ENCODE peak calls at places on chromosomes 2 and 18, in seven cellular contexts. F is tibial nerve, R is HCT116, I is transverse colon, G is IMR-90, Y is heart left ventricle, C is HepG2. W is an unnamed sample. For H3K36me3, the result is how much of the 10 kb centered on the place peaks cover.

GRCh38 chr2:14634223-14634884 is 1.8 kb downstream of the LRATD1 start:
- DNase-seq in C (peak), Y (peak), G (peak), I (peak), R (no peak), F (peak), W (no peak)

GRCh38 chr2:10932345-10933151 is 20.8 kb downstream of the KCNF1 start:
- DNase-seq in C (no peak), R (no peak), F (no peak), I (no peak), G (peak), Y (no peak), W (no peak)

GRCh38 chr18:413263-413662 is 87.2 kb downstream of the COLEC12 start:
- DNase-seq in I (no peak), G (peak), R (no peak), Y (no peak), C (no peak), F (no peak), W (no peak)

GRCh38 chr18:55224086-55224625 is 264.9 kb upstream of the CCDC68 start:
- DNase-seq in R (no peak), G (peak), Y (no peak), C (no peak), I (no peak), F (no peak), W (no peak)

GRCh38 chr2:71923887-71924533 is 223.7 kb downstream of the CYP26B1 start:
- DNase-seq in R (peak), F (peak), I (peak), C (peak), G (peak), Y (no peak), W (peak)

GRCh38 chr2:73291461-73292315 is 1.7 kb downstream of the EGR4 start:
- DNase-seq in F (no peak), R (no peak), C (no peak), I (no peak), G (no peak), Y (no peak), W (no peak)

GRCh38 chr2:117996525-117996924 is 17.3 kb downstream of the CCDC93 start:
- DNase-seq in R (no peak), Y (no peak), F (no peak), G (no peak), C (no peak), I (no peak), W (no peak)

GRCh38 chr2:44753552-44754285 is 187.8 kb upstream of the SIX3 start:
- DNase-seq in G (no peak), F (no peak), R (no peak), Y (no peak), C (no peak), I (no peak), W (peak)

GRCh38 chr2:106561356-106561755 is 74.2 kb downstream of the CD8B2 start:
- DNase-seq in Y (no peak), F (no peak), I (no peak), G (no peak), R (no peak), C (no peak), W (no peak)

GRCh38 chr2:203687161-203687560 is 19.3 kb upstream of the CD28 start:
- DNase-seq in Y (no peak), R (no peak), G (peak), F (no peak), I (no peak), C (no peak), W (peak)

GRCh38 chr2:110114801-110115200 is 821 bp downstream of the MALL start:
- DNase-seq in R (no peak), C (no peak), G (no peak), I (peak), Y (no peak), F (no peak), W (peak)

GRCh38 chr18:50155406-50155805 is 39.5 kb downstream of the MYO5B start:
- DNase-seq in R (no peak), G (no peak), I (no peak), C (no peak), F (no peak), Y (no peak), W (no peak)

GRCh38 chr18:59008302-59008974 is 131.2 kb upstream of the SEC11C start:
- DNase-seq in Y (no peak), I (no peak), R (peak), G (peak), F (no peak), C (no peak), W (no peak)

GRCh38 chr18:13572148-13572547 is 154.2 kb downstream of the FAM210A start:
- DNase-seq in R (no peak), I (no peak), Y (no peak), G (no peak), F (no peak), C (no peak), W (no peak)

GRCh38 chr2:42513252-42513918 is 19.6 kb upstream of the KCNG3 start:
- DNase-seq in Y (no peak), I (peak), F (no peak), R (peak), G (peak), C (peak), W (no peak)

GRCh38 chr2:192247456-192247855 is 52.7 kb upstream of the TMEFF2 start:
- DNase-seq in F (no peak), Y (no peak), G (peak), I (no peak), C (no peak), R (no peak), W (no peak)

GRCh38 chr2:84830095-84830494 is 50.8 kb downstream of the TRABD2A start:
- DNase-seq in I (peak), Y (peak), C (no peak), R (no peak), F (peak), G (no peak), W (no peak)

GRCh38 chr2:152822669-152823068 is 104.2 kb downstream of the ARL6IP6 start:
- DNase-seq in R (no peak), F (no peak), I (no peak), Y (no peak), G (no peak), C (no peak), W (no peak)

GRCh38 chr2:119476301-119477117 is 44.9 kb downstream of the TMEM37 start:
- DNase-seq in I (peak), F (no peak), G (peak), R (peak), C (peak), Y (no peak), W (no peak)

GRCh38 chr18:58009166-58009565 is 34.9 kb upstream of the NEDD4L start:
- DNase-seq in I (no peak), R (no peak), F (no peak), G (no peak), Y (no peak), C (no peak), W (no peak)

GRCh38 chr2:46801731-46802664 is 113.6 kb downstream of the MCFD2 start:
- DNase-seq in F (no peak), R (no peak), I (no peak), Y (no peak), C (no peak), G (peak), W (peak)

GRCh38 chr2:73939419-73939818 is 12.7 kb downstream of the DGUOK start:
- DNase-seq in R (no peak), G (peak), Y (no peak), C (no peak), F (no peak), I (no peak), W (no peak)

GRCh38 chr18:59691046-59691395 is 6.2 kb downstream of the CCBE1 start:
- DNase-seq in C (no peak), F (no peak), Y (no peak), R (no peak), G (peak), I (no peak), W (no peak)

GRCh38 chr2:110157153-110157793 is 41.7 kb upstream of the MALL start:
- DNase-seq in C (peak), Y (no peak), F (no peak), R (peak), G (peak), I (peak), W (no peak)

GRCh38 chr2:165402142-165402541 is 67.4 kb upstream of the CSRNP3 start:
- DNase-seq in Y (no peak), R (no peak), F (no peak), I (no peak), G (no peak), C (no peak), W (no peak)

GRCh38 chr2:134718956-134719814 is at the start of gene TMEM163:
- DNase-seq in R (no peak), C (no peak), G (no peak), F (no peak), I (no peak), Y (no peak), W (peak)

GRCh38 chr18:13223341-13224148 is 5.0 kb downstream of the LDLRAD4 start:
- DNase-seq in C (no peak), I (peak), F (no peak), Y (no peak), G (no peak), R (no peak), W (no peak)

GRCh38 chr2:230925443-230925878 is 419 bp upstream of the GPR55 start:
- DNase-seq in Y (peak), G (no peak), C (no peak), I (peak), R (no peak), F (no peak), W (no peak)

GRCh38 chr2:177395594-177395993 is 3.0 kb downstream of the AGPS start:
- DNase-seq in I (no peak), F (no peak), Y (no peak), C (no peak), R (no peak), G (no peak), W (no peak)

DNA sequence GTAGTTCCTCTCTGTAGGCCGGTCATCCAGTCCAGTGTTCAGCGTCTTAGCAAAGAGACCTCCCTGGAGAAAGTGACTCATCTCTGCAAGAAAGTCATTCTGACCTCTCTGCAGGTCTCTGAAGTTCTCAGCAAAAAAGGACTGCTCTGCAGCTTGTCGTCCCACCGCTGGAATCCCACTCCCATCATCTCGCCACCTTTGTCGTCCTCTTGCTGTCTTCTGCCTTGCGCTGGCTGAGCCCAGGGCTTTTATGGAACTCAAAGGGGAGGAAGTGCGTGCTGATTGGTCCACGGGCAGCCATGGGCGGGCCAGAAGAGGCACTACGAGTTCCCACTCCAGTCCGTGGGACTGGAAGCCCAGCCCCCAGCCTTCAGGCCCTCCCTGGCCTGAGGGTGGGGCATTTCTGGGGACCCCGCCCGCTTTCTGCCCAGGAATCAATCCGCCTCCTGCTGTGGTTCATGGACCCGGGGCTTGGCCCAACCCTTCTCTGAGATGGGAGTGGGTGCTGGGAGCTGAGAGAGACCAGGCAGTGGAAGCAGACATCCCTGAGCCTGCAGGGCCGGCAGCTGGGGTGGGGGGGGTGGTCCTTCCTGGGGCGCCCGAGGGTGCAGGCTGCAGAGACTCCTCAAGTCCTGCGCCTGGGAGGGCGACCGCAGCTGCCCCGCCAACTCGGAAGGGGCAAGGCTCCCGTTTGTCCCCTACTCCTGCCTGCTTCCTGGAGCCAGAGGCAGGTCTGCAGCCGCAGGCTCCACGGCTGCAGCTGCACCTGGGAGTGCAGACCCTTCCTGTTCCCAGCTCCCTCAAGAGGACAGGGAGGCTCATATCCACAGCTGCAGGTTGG is 660.7 kb upstream of the RAB6C start:
- DNase-seq in C (no peak), G (no peak), F (no peak), R (no peak), Y (no peak), I (no peak), W (no peak)
- TF ChIP-seq POLR2A in C (no peak), G (no peak), F (no peak), R (no peak), Y (no peak), I (no peak), W (no peak)

GRCh38 chr2:181517685-181518301 is 60.6 kb downstream of the ITGA4 start:
- DNase-seq in F (no peak), C (no peak), R (no peak), Y (no peak), G (no peak), I (peak), W (no peak)
- H3K36me3 ChIP-seq in F (under half), C (under half), R (under half), Y (under half), G (under half), I (under half), W (under half)

GRCh38 chr18:3345452-3345851 is 83.5 kb downstream of the MYL12B start:
- DNase-seq in R (no peak), G (peak), I (no peak), Y (no peak), F (no peak), C (no peak), W (no peak)
- TF ChIP-seq POLR2A in R (no peak), G (no peak), I (no peak), Y (no peak), F (no peak), C (no peak), W (no peak)

GRCh38 chr2:218228366-218229092 is 11.5 kb downstream of the ARPC2 start:
- DNase-seq in C (no peak), R (no peak), F (no peak), G (peak), Y (no peak), I (no peak), W (no peak)

GRCh38 chr2:218229851-218230250 is 12.9 kb downstream of the ARPC2 start:
- DNase-seq in C (no peak), Y (no peak), R (no peak), G (no peak), I (peak), F (no peak), W (no peak)

GRCh38 chr2:218233543-218233942 is 16.6 kb downstream of the ARPC2 start:
- DNase-seq in F (no peak), Y (no peak), R (no peak), I (no peak), C (no peak), G (no peak), W (no peak)

GRCh38 chr2:218229239-218229638 is 12.2 kb downstream of the ARPC2 start:
- DNase-seq in I (no peak), R (no peak), F (no peak), G (peak), C (no peak), Y (no peak), W (no peak)

GRCh38 chr2:218230882-218231281 is 13.9 kb downstream of the ARPC2 start:
- DNase-seq in I (peak), G (peak), F (no peak), C (peak), R (no peak), Y (no peak), W (no peak)
- H3K36me3 ChIP-seq in I (under half), G (half or more), F (under half), C (under half), R (half or more), Y (half or more), W (half or more)

DNA sequence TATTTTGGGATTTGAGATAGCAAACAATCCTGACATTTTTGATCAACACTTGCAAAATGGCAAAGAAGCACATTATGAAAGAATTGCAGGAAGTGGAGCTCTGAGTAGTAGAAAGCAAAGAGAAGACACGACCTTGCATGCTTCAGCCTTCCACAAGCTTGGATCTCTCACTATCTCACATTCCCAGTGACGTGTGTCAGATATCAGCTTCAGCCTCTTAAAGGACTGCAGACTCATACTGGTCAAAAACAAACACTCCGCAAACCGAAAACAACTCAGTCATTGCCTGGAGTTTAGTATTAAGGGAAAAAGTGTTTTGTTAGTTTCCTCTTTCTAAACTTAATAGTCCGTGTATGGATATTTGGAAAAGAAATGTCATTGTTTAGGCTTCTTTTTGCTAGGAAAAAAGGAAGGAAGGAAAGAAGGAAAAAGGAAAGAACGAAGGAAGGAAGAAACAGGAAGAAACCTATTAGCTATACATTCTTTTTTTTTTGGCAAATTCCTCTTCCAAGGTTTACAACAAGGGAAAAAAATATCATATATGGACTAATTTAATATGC is 32.6 kb upstream of the SLC40A1 start:
- DNase-seq in I (no peak), G (peak), C (peak), F (no peak), R (no peak), Y (no peak), W (no peak)
- TF ChIP-seq POLR2A in I (no peak), G (no peak), C (no peak), F (no peak), R (no peak), Y (no peak), W (no peak)

DNA sequence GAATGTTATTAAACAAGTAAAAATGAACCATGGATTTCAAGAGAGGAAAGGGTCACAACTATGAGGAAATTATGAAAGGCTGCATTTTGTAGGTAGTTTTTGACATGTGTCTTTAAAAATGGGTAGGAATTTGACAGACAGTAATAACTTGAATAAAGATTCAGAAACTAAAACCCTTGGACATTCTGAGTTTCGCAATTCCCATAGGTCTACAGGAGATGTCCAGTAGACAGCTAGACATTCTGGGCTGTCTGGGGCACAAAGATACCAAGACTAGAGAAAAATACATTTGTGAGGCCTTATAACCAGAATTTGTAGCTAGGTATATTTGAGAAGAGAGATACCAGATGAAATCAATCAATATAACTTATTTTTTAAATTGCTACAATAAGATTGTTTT is 42.3 kb downstream of the DNAJC10 start:
- DNase-seq in R (no peak), Y (no peak), G (no peak), F (no peak), I (no peak), C (no peak), W (no peak)
- H3K36me3 ChIP-seq in R (under half), Y (half or more), G (under half), F (under half), I (under half), C (under half), W (half or more)